ENCODE peak calls at places on chromosome 11, in nine cellular contexts. E is Calu3, A is ecto neural progenitor cell, J is Ammon's horn, V is bronchial epithelial cell, B is NCI-H345, R is HS-5, I is LoVo, G is left ventricle myocardium superior. N is an unnamed sample.

GRCh38 chr11:111735262-111736116 is 30.7 kb downstream of the PPP2R1B start:
- DNase-seq in E (no peak), A (no peak), J (peak), V (peak), B (peak), R (peak), I (peak), G (peak), N (peak)

GRCh38 chr11:58740447-58740846 is 8.7 kb upstream of the GLYAT start:
- DNase-seq in E (no peak), A (no peak), J (no peak), V (no peak), B (no peak), R (no peak), I (no peak), G (no peak), N (no peak)

GRCh38 chr11:75270896-75271415 is 30.4 kb downstream of the TPBGL start:
- DNase-seq in E (no peak), A (no peak), J (no peak), V (peak), B (no peak), R (no peak), I (no peak), G (no peak), N (no peak)

GRCh38 chr11:10664005-10664404 is 29.6 kb downstream of the IRAG1 start:
- DNase-seq in E (no peak), A (no peak), J (no peak), V (no peak), B (peak), R (no peak), I (no peak), G (peak), N (peak)

GRCh38 chr11:117720061-117720511 is 76.9 kb downstream of the DSCAML1 start:
- DNase-seq in E (no peak), A (no peak), J (no peak), V (no peak), B (no peak), R (no peak), I (no peak), G (no peak), N (no peak)

GRCh38 chr11:78622666-78623065 is 48.0 kb upstream of the NARS2 start:
- DNase-seq in E (no peak), A (no peak), J (no peak), V (no peak), B (no peak), R (no peak), I (no peak), G (no peak), N (no peak)

GRCh38 chr11:117822522-117823033 is 2.0 kb downstream of the FXYD2 start:
- DNase-seq in E (no peak), A (no peak), J (no peak), V (no peak), B (no peak), R (no peak), I (no peak), G (no peak), N (no peak)

GRCh38 chr11:60866911-60867870 is at the start of gene ZP1:
- DNase-seq in E (no peak), A (no peak), J (no peak), V (no peak), B (peak), R (no peak), I (no peak), G (no peak), N (peak)

GRCh38 chr11:58394195-58394594 is 12.5 kb downstream of the OR5B3 start:
- DNase-seq in E (peak), A (no peak), J (no peak), V (peak), B (no peak), R (peak), I (no peak), G (no peak), N (no peak)

GRCh38 chr11:131745405-131745804 is 375.0 kb downstream of the NTM start:
- DNase-seq in E (no peak), A (no peak), J (no peak), V (peak), B (no peak), R (no peak), I (no peak), G (no peak), N (no peak)

GRCh38 chr11:64675417-64676252 is 47.4 kb downstream of the NRXN2 start:
- DNase-seq in E (no peak), A (no peak), J (peak), V (peak), B (peak), R (no peak), I (no peak), G (peak), N (peak)

N was measured in islet precursor cell.